ENCODE peak calls at places on chromosomes 3 and 15, in five cellular contexts. One of them, this sample, is unnamed.

GRCh38 chr3:146472611-146473010 is 3.2 kb upstream of the PLSCR2 start:
- DNase-seq in GM10248: no peak
- DNase-seq in right cardiac atrium: no peak
- DNase-seq in retina: no peak
- DNase-seq in Right ventricle myocardium inferior: no peak
- DNase-seq in this sample: no peak

GRCh38 chr3:16884748-16885587 is at the start of gene PLCL2:
- DNase-seq in GM10248: peak
- DNase-seq in right cardiac atrium: peak
- DNase-seq in retina: peak
- DNase-seq in Right ventricle myocardium inferior: peak
- DNase-seq in this sample: peak

GRCh38 chr3:53547327-53547726 is 52.9 kb downstream of the CACNA1D start:
- DNase-seq in GM10248: no peak
- DNase-seq in right cardiac atrium: no peak
- DNase-seq in retina: no peak
- DNase-seq in Right ventricle myocardium inferior: no peak
- DNase-seq in this sample: no peak

GRCh38 chr3:10994311-10994710 is 1.8 kb downstream of the SLC6A1 start:
- DNase-seq in GM10248: no peak
- DNase-seq in right cardiac atrium: no peak
- DNase-seq in retina: no peak
- DNase-seq in Right ventricle myocardium inferior: no peak
- DNase-seq in this sample: no peak

GRCh38 chr15:66842710-66843441 is 140.8 kb downstream of the SMAD6 start:
- DNase-seq in GM10248: no peak
- DNase-seq in right cardiac atrium: peak
- DNase-seq in retina: peak
- DNase-seq in Right ventricle myocardium inferior: peak
- DNase-seq in this sample: no peak

GRCh38 chr15:82894971-82895520 is 57.5 kb downstream of the HOMER2 start:
- DNase-seq in GM10248: no peak
- DNase-seq in right cardiac atrium: no peak
- DNase-seq in retina: peak
- DNase-seq in Right ventricle myocardium inferior: no peak
- DNase-seq in this sample: no peak

GRCh38 chr15:57364282-57365007 is 11.9 kb upstream of the CGNL1 start:
- DNase-seq in GM10248: no peak
- DNase-seq in right cardiac atrium: peak
- DNase-seq in retina: no peak
- DNase-seq in Right ventricle myocardium inferior: no peak
- DNase-seq in this sample: no peak

GRCh38 chr3:184176377-184177330 is 2.0 kb downstream of the AP2M1 start:
- DNase-seq in GM10248: no peak
- DNase-seq in right cardiac atrium: peak
- DNase-seq in retina: peak
- DNase-seq in Right ventricle myocardium inferior: no peak
- DNase-seq in this sample: no peak

GRCh38 chr15:101201411-101202174 is 50.3 kb downstream of the CHSY1 start:
- DNase-seq in GM10248: no peak
- DNase-seq in right cardiac atrium: peak
- DNase-seq in retina: peak
- DNase-seq in Right ventricle myocardium inferior: peak
- DNase-seq in this sample: no peak

GRCh38 chr3:102741105-102741504 is 306.3 kb downstream of the ZPLD1 start:
- DNase-seq in GM10248: no peak
- DNase-seq in right cardiac atrium: no peak
- DNase-seq in retina: no peak
- DNase-seq in Right ventricle myocardium inferior: no peak
- DNase-seq in this sample: no peak

GRCh38 chr3:126113238-126113555 is 29.3 kb upstream of the SLC41A3 start:
- DNase-seq in GM10248: no peak
- DNase-seq in right cardiac atrium: no peak
- DNase-seq in retina: no peak
- DNase-seq in Right ventricle myocardium inferior: no peak
- DNase-seq in this sample: no peak